ENCODE peak calls at places on chromosomes 2 and 18, in four cellular contexts. Y is K562, E is fibroblast of lung, D is HCT116. O is an unnamed sample.
A peak's percentile ranks its signal among the peaks of the same experiment; 100 is the strongest.

GRCh38 chr2:160343404-160343803 is 143.3 kb upstream of the ITGB6 start:
- DNase-seq in Y (no peak), E (no peak), D (no peak), O (no peak)

GRCh38 chr18:23066060-23066459 is 69.2 kb upstream of the CABLES1 start:
- DNase-seq in Y (no peak), E (no peak), D (no peak), O (no peak)

GRCh38 chr2:26483957-26484565 is 6.1 kb upstream of the OTOF start:
- DNase-seq in Y (no peak), E (peak; percentile 8), D (no peak), O (no peak)

GRCh38 chr2:235421618-235422017 is 72.2 kb upstream of the AGAP1 start:
- DNase-seq in Y (no peak), E (no peak), D (no peak), O (no peak)

GRCh38 chr2:127695491-127696472 is 5.5 kb upstream of the SFT2D3 start:
- DNase-seq in Y (no peak), E (peak; percentile 59), D (peak; percentile 27), O (peak; percentile 71)

GRCh38 chr2:236862961-236863728 is 222.5 kb upstream of the COPS8 start:
- DNase-seq in Y (no peak), E (peak; percentile 89), D (no peak), O (no peak)

GRCh38 chr18:52766002-52766540 is 426.1 kb downstream of the DCC start:
- DNase-seq in Y (no peak), E (no peak), D (no peak), O (no peak)

GRCh38 chr2:1233280-1233679 is 180.0 kb upstream of the TPO start:
- DNase-seq in Y (no peak), E (no peak), D (no peak), O (no peak)

GRCh38 chr2:44970846-44971450 is 29.4 kb downstream of the SIX3 start:
- DNase-seq in Y (no peak), E (peak; percentile 40), D (no peak), O (no peak)

GRCh38 chr2:113212245-113213060 is 38.7 kb downstream of the PSD4 start:
- DNase-seq in Y (no peak), E (no peak), D (no peak), O (no peak)

GRCh38 chr2:239275037-239275685 is 125.7 kb downstream of the HDAC4 start:
- DNase-seq in Y (peak; percentile 60), E (peak; percentile 98), D (peak; percentile 97), O (peak; percentile 67)

GRCh38 chr18:58213445-58213844 is 169.4 kb downstream of the NEDD4L start:
- DNase-seq in Y (no peak), E (peak; percentile 97), D (no peak), O (no peak)

GRCh38 chr2:42939411-42940206 is 147.2 kb upstream of the HAAO start:
- DNase-seq in Y (no peak), E (no peak), D (no peak), O (no peak)

GRCh38 chr2:96815326-96816126 is 542 bp upstream of the CNNM3 start:
- DNase-seq in Y (no peak), E (peak; percentile 67), D (no peak), O (peak; percentile 60)

GRCh38 chr2:173122936-173123335 is 47.3 kb downstream of the MAP3K20 start:
- DNase-seq in Y (no peak), E (peak; percentile 65), D (no peak), O (no peak)

GRCh38 chr2:186614373-186614772 is 24.5 kb downstream of the ITGAV start:
- DNase-seq in Y (no peak), E (no peak), D (no peak), O (no peak)

GRCh38 chr2:216634317-216635148 is 1.3 kb downstream of the IGFBP2 start:
- DNase-seq in Y (no peak), E (no peak), D (no peak), O (no peak)

DNA sequence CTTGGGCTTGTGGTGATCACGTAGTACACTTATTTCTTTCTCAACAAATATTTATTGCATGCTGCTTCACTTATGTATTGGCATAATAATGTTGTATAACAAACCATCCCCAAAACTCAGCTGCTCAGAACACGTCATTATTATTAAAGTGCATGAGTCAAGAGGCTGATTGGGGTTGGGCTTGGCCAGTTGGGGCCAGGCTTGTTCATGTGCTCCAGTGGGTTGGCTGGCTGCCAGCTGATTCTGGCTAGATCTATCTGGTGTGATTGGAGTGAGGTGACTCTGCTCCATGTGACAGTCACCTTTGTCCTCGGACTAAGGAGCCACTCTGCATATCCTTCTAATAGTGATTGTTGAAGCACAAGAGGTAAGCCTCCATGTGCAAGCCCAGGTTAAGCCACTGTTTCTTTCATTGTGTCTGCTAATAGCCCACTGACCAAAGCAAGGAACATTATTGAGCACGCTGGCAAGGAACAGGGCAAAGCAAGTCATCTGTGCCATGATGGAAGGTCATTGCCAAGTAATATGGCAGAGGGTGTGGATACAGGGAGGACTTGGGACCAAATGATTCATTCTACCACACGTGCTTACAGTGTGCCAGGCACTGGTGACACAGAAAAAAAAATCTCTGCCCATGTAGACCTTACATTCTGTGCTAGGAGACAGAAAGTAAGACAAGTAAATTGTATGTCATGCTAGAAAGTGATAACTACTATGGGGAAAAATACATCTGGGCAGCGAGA is 63.3 kb upstream of the TMEM182 start:
- DNase-seq in Y (peak; percentile 33), E (peak; percentile 5), D (no peak), O (peak; percentile 72)
- TF ChIP-seq EZH2 in Y (no peak), E (no peak), D (no peak), O (no peak)

GRCh38 chr2:37794717-37795116 is 123.3 kb upstream of the CDC42EP3 start:
- DNase-seq in Y (no peak), E (peak; percentile 45), D (no peak), O (no peak)

GRCh38 chr2:37795456-37795855 is 124.0 kb upstream of the CDC42EP3 start:
- DNase-seq in Y (no peak), E (no peak), D (no peak), O (no peak)

GRCh38 chr2:37797081-37797480 is 125.6 kb upstream of the CDC42EP3 start:
- DNase-seq in Y (no peak), E (peak; percentile 89), D (no peak), O (no peak)

GRCh38 chr2:37796481-37796880 is 125.0 kb upstream of the CDC42EP3 start:
- DNase-seq in Y (no peak), E (no peak), D (no peak), O (no peak)

GRCh38 chr2:37795938-37796337 is 124.5 kb upstream of the CDC42EP3 start:
- DNase-seq in Y (no peak), E (peak; percentile 95), D (no peak), O (no peak)
- H3K27me3 ChIP-seq in Y (no peaks in the 10 kb centered on the region), E (no peaks in the 10 kb centered on the region), D (no peaks in the 10 kb centered on the region), O (no peaks in the 10 kb centered on the region)

GRCh38 chr2:74515271-74516069 is 1.2 kb downstream of the TLX2 start:
- DNase-seq in Y (no peak), E (no peak), D (no peak), O (no peak)

GRCh38 chr2:74514368-74515270 is at the start of gene TLX2:
- DNase-seq in Y (no peak), E (no peak), D (no peak), O (no peak)

GRCh38 chr2:74516650-74517049 is 2.4 kb downstream of the TLX2 start:
- DNase-seq in Y (no peak), E (no peak), D (no peak), O (no peak)

GRCh38 chr2:74513605-74514367 is 464 bp upstream of the TLX2 start:
- DNase-seq in Y (no peak), E (no peak), D (no peak), O (no peak)

DNA sequence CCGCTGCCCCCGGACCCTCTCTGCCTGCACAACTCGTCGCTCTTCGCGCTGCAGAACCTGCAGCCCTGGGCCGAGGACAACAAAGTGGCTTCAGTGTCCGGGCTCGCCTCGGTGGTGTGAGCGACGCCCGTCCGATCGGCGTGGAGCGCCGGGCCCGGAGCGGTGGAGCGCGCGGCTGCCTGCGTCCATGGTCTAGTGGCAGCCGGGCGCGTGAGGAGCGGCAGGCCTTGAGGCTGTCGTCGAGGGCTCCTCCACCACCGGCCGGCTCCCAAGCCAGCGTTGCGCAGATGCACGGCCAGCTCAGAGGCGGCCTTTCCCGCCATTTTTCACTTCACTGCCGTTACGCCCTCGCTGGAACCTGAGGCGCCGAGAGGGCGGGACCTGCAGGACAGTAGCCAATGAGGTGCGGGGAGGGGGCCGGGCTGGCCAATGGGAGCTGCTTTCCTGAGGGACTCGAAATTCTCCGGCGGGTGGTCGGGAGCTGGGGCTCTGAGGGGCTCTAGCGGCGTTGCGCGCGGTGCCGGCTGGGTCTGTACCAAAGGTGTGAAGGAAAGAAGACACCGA is 1.9 kb downstream of the TLX2 start:
- DNase-seq in Y (no peak), E (no peak), D (no peak), O (peak; percentile 53)
- TF ChIP-seq EZH2 in Y (no peak), E (peak; percentile 77), D (no peak), O (peak; percentile 40)

DNA sequence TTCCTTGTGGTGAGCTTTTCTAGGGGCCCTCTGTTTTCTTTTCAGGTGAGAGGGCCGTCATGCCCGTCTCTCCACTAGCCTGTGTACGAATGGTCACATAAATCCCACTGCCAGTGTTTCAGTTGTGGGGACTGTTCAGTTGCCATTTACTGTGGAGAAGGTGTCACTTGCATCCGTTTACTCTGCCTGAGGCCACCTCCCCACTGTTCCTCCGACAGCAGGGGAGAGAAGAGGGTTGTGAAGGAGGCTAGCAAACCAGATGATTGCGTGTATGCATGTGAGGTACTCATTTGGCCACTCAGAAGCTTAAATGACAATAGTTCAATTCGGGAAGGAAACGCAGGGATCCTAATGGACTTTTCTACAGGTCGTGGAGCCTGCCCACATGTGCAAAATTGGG is 3.3 kb downstream of the MTCL1 start:
- DNase-seq in Y (no peak), E (no peak), D (no peak), O (no peak)
- H3K27me3 ChIP-seq in Y (no peaks in the 10 kb centered on the region), E (no peaks in the 10 kb centered on the region), D (no peaks in the 10 kb centered on the region), O (no peaks in the 10 kb centered on the region)

GRCh38 chr2:20667531-20668401 is 822 bp downstream of the GDF7 start:
- DNase-seq in Y (no peak), E (no peak), D (no peak), O (no peak)
- TF ChIP-seq EZH2 in Y (no peak), E (peak; percentile 87), D (no peak), O (no peak)

GRCh38 chr2:190763100-190763499 is 114.2 kb downstream of the NAB1 start:
- DNase-seq in Y (no peak), E (no peak), D (no peak), O (no peak)
- H3K27me3 ChIP-seq in Y (no peaks in the 10 kb centered on the region), E (no peaks in the 10 kb centered on the region), D (no peaks in the 10 kb centered on the region), O (no peaks in the 10 kb centered on the region)

GRCh38 chr2:147818741-147819140 is 26.1 kb upstream of the ACVR2A start:
- DNase-seq in Y (no peak), E (peak; percentile 7), D (no peak), O (peak; percentile 29)
- TF ChIP-seq EZH2 in Y (no peak), E (no peak), D (no peak), O (no peak)

DNA sequence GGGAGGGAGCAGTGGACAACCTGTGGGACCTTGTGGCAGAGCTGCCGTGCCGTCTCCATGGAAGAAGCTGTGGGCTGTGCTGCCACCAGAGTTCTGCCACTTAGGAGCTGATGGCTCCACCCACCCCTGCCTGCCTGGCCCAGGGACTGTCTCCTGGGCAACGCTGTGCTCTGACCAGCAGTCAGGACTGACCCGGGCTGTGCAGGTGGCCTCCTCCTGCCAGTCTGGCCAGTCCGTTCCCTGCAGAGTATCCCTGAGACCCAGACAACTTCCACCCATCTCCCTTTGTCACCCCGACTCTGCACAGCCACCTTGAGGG is 12.8 kb downstream of the ASIC4 start:
- DNase-seq in Y (no peak), E (no peak), D (no peak), O (no peak)
- H3K27me3 ChIP-seq in Y (no peaks in the 10 kb centered on the region), E (peaks cover 41% of the 10 kb centered on the region), D (no peaks in the 10 kb centered on the region), O (peaks cover 61% of the 10 kb centered on the region)